ENCODE peak calls at places on chromosomes 16 and 17, in ten cellular contexts. P, W, L, V, F, D, G, K, O and M are unnamed samples.

GRCh38 chr17:79461041-79461440 is 149.8 kb downstream of the RBFOX3 start:
- DNase-seq in P (no peak), W (peak; percentile 66), L (no peak), V (no peak), F (no peak), D (no peak), G (no peak), K (no peak), O (no peak), M (no peak)

GRCh38 chr16:87836844-87837581 is 32.3 kb downstream of the SLC7A5 start:
- DNase-seq in P (no peak), W (peak; percentile 37), L (no peak), V (no peak), F (no peak), D (peak; percentile 82), G (no peak), K (peak; percentile 50), O (no peak), M (no peak)

GRCh38 chr16:64892843-64893242 is 229.0 kb downstream of the CDH11 start:
- DNase-seq in P (no peak), W (peak; percentile 96), L (no peak), V (no peak), F (no peak), D (peak; percentile 9), G (no peak), K (no peak), O (no peak), M (no peak)

GRCh38 chr17:9140550-9141422 is 119.5 kb downstream of the NTN1 start:
- DNase-seq in P (no peak), W (peak; percentile 23), L (no peak), V (no peak), F (peak; percentile 74), D (no peak), G (no peak), K (no peak), O (no peak), M (no peak)

GRCh38 chr16:48123104-48123788 is 32.5 kb downstream of the ABCC12 start:
- DNase-seq in P (no peak), W (peak; percentile 99), L (no peak), V (no peak), F (no peak), D (peak; percentile 72), G (no peak), K (no peak), O (no peak), M (no peak)

GRCh38 chr17:77364381-77364911 is 223.7 kb downstream of the SEC14L1 start:
- DNase-seq in P (no peak), W (no peak), L (no peak), V (no peak), F (no peak), D (no peak), G (no peak), K (no peak), O (no peak), M (no peak)

GRCh38 chr17:75008373-75008772 is 4.1 kb upstream of the MRPL58 start:
- DNase-seq in P (no peak), W (no peak), L (no peak), V (no peak), F (no peak), D (no peak), G (no peak), K (no peak), O (no peak), M (no peak)

GRCh38 chr16:89187337-89188063 is 12.8 kb downstream of the SLC22A31 start:
- DNase-seq in P (no peak), W (peak; percentile 19), L (no peak), V (no peak), F (no peak), D (no peak), G (no peak), K (no peak), O (no peak), M (no peak)

DNA sequence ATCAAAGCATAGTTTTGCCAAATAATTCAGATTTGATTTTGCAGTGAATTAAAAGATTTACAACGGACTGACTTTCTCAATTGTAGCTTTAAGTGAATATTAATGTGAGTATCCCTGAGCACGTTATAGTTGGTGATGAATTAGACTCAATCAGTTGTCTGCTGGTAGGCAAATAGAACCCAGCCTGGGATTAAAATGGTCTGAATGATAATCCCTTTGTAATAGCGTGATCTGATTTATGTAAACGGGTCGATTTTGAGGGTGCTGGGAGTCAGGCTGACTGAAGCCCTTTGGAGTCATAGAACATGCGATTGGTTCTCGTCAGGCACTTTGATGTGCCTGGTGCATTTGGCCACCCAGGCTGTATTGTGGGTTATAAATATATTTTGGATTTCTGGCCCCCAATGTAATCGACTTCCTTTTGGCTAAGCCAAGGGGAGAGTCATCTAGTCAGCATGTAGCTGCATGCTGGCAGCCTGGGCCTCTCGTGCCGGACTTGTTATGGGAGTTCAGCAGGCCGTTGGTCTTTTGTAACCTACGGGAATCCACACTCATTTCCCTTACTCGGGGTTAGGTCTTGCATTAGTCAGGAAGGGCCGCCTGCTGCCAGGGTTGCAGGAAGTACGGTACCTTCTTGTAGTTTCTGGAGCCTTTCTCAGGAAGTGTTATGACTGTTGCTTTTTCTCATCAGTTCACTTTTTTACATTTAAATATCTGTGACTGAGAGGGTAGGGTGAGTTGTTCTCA is 5.4 kb downstream of the PGS1 start:
- DNase-seq in P (no peak), W (peak; percentile 100), L (peak; percentile 84), V (peak; percentile 95), F (peak; percentile 83), D (peak; percentile 99), G (peak; percentile 57), K (peak; percentile 68), O (no peak), M (peak; percentile 94)
- H3K4me1 ChIP-seq in P (peaks cover 54% of the 10 kb centered on the region), W (peaks cover 45% of the 10 kb centered on the region), L (peaks cover 83% of the 10 kb centered on the region), V (peaks cover 90% of the 10 kb centered on the region), F (peaks cover 37% of the 10 kb centered on the region), D (peaks cover 80% of the 10 kb centered on the region), G (peaks cover 79% of the 10 kb centered on the region), K (peaks cover 100% of the 10 kb centered on the region), O (peaks cover 92% of the 10 kb centered on the region), M (peaks cover 74% of the 10 kb centered on the region)

GRCh38 chr17:27906238-27906603 is 13.1 kb upstream of the LYRM9 start:
- DNase-seq in P (no peak), W (no peak), L (no peak), V (no peak), F (no peak), D (no peak), G (no peak), K (no peak), O (no peak), M (no peak)

GRCh38 chr17:27904534-27904933 is 11.4 kb upstream of the LYRM9 start:
- DNase-seq in P (no peak), W (no peak), L (no peak), V (no peak), F (no peak), D (no peak), G (no peak), K (no peak), O (no peak), M (no peak)

GRCh38 chr17:27905524-27906237 is 12.5 kb upstream of the LYRM9 start:
- DNase-seq in P (no peak), W (no peak), L (no peak), V (no peak), F (no peak), D (no peak), G (no peak), K (no peak), O (no peak), M (no peak)

GRCh38 chr17:27906623-27907022 is 13.5 kb upstream of the LYRM9 start:
- DNase-seq in P (no peak), W (no peak), L (no peak), V (no peak), F (no peak), D (no peak), G (no peak), K (no peak), O (no peak), M (no peak)

DNA sequence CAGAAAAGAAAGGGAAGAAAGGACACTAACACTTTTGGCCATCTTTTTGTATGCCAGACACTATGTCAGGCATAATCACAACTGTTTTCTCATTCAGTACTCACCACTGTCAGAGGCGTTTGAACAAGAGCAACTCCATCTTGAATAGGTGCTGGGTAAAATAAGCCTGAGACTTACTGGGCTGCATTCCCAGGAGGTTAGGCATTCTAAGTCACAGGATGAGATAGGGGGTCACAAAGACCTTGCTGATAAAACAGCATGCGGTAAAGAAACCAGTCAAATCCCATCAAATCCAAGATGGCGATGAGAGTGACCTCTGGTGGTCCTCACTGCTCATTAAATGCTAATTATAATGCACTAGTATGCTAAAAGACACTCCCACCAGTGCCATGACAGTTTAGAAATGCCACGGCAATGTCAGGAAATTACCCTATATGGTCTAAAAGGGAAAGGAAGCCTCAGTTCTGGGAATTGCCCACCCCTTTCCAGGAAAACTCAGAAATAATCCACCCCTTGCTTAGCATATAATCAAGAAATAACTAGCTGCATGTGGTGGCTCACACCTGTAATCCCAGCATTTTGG is 14.9 kb upstream of the LYRM9 start:
- DNase-seq in P (no peak), W (no peak), L (no peak), V (no peak), F (no peak), D (no peak), G (no peak), K (no peak), O (no peak), M (no peak)
- H3K27me3 ChIP-seq in P (no peaks in the 10 kb centered on the region), W (no peaks in the 10 kb centered on the region), L (no peaks in the 10 kb centered on the region), V (no peaks in the 10 kb centered on the region), F (no peaks in the 10 kb centered on the region), D (peaks cover 15% of the 10 kb centered on the region), G (no peaks in the 10 kb centered on the region), K (no peaks in the 10 kb centered on the region), O (peaks cover 3% of the 10 kb centered on the region), M (peaks cover 5% of the 10 kb centered on the region)

GRCh38 chr16:68381363-68381724 is 67.0 kb downstream of the SMPD3 start:
- DNase-seq in P (no peak), W (no peak), L (no peak), V (no peak), F (no peak), D (no peak), G (no peak), K (no peak), O (no peak), M (no peak)

GRCh38 chr16:68383858-68384257 is 64.5 kb downstream of the SMPD3 start:
- DNase-seq in P (no peak), W (no peak), L (peak; percentile 3), V (no peak), F (no peak), D (no peak), G (no peak), K (no peak), O (no peak), M (no peak)

GRCh38 chr16:68380348-68380670 is 68.0 kb downstream of the SMPD3 start:
- DNase-seq in P (no peak), W (no peak), L (no peak), V (no peak), F (no peak), D (no peak), G (no peak), K (no peak), O (no peak), M (no peak)

GRCh38 chr16:68380676-68381362 is 67.5 kb downstream of the SMPD3 start:
- DNase-seq in P (no peak), W (no peak), L (no peak), V (no peak), F (no peak), D (no peak), G (no peak), K (no peak), O (no peak), M (no peak)

GRCh38 chr16:68382296-68382718 is 66.0 kb downstream of the SMPD3 start:
- DNase-seq in P (no peak), W (no peak), L (no peak), V (no peak), F (no peak), D (no peak), G (peak; percentile 51), K (no peak), O (no peak), M (no peak)
- TF ChIP-seq CTCF in P (no peak), W (no peak), L (no peak), V (peak; percentile 17), F (no peak), D (peak; percentile 43), G (peak; percentile 40), K (no peak), O (no peak), M (no peak)

GRCh38 chr16:72990003-72990521 is 57.9 kb downstream of the ZFHX3 start:
- DNase-seq in P (peak; percentile 69), W (peak; percentile 80), L (peak; percentile 99), V (peak; percentile 73), F (peak; percentile 73), D (peak; percentile 35), G (peak; percentile 61), K (peak; percentile 71), O (no peak), M (peak; percentile 96)
- H3K4me1 ChIP-seq in P (peaks cover 57% of the 10 kb centered on the region), W (peaks cover 20% of the 10 kb centered on the region), L (peaks cover 95% of the 10 kb centered on the region), V (peaks cover 95% of the 10 kb centered on the region), F (peaks cover 27% of the 10 kb centered on the region), D (peaks cover 12% of the 10 kb centered on the region), G (peaks cover 42% of the 10 kb centered on the region), K (peaks cover 96% of the 10 kb centered on the region), O (no peaks in the 10 kb centered on the region), M (peaks cover 90% of the 10 kb centered on the region)